ENCODE peak calls at places on chromosome X, in four cellular contexts. One of them, this sample, is unnamed.

GRCh38 chrX:75229774-75230173 is 44.1 kb upstream of the UPRT start:
- DNase-seq in stimulated activated CD4-positive, alpha-beta T cell treated with anti-CD3 and anti-CD28 coated beads, TNF-alpha, amount 100 ng/mL, for 4 hours: no peak
- DNase-seq in ureter: no peak
- DNase-seq in H7: no peak
- DNase-seq in this sample: no peak

GRCh38 chrX:95764972-95765451 is 919.6 kb upstream of the DIAPH2 start:
- DNase-seq in stimulated activated CD4-positive, alpha-beta T cell treated with anti-CD3 and anti-CD28 coated beads, TNF-alpha, amount 100 ng/mL, for 4 hours: no peak
- DNase-seq in ureter: no peak
- DNase-seq in H7: peak
- DNase-seq in this sample: peak

GRCh38 chrX:151873096-151873495 is 39.6 kb upstream of the MAGEA4 start:
- DNase-seq in stimulated activated CD4-positive, alpha-beta T cell treated with anti-CD3 and anti-CD28 coated beads, TNF-alpha, amount 100 ng/mL, for 4 hours: no peak
- DNase-seq in ureter: no peak
- DNase-seq in H7: no peak
- DNase-seq in this sample: no peak

GRCh38 chrX:154348646-154349358 is 25.6 kb downstream of the FLNA start:
- DNase-seq in stimulated activated CD4-positive, alpha-beta T cell treated with anti-CD3 and anti-CD28 coated beads, TNF-alpha, amount 100 ng/mL, for 4 hours: no peak
- DNase-seq in ureter: no peak
- DNase-seq in H7: no peak
- DNase-seq in this sample: no peak

GRCh38 chrX:74931214-74931613 is 6.0 kb upstream of the NEXMIF start:
- DNase-seq in stimulated activated CD4-positive, alpha-beta T cell treated with anti-CD3 and anti-CD28 coated beads, TNF-alpha, amount 100 ng/mL, for 4 hours: no peak
- DNase-seq in ureter: no peak
- DNase-seq in H7: no peak
- DNase-seq in this sample: no peak

GRCh38 chrX:51837926-51838325 is 55.5 kb upstream of the MAGED1 start:
- DNase-seq in stimulated activated CD4-positive, alpha-beta T cell treated with anti-CD3 and anti-CD28 coated beads, TNF-alpha, amount 100 ng/mL, for 4 hours: no peak
- DNase-seq in ureter: no peak
- DNase-seq in H7: no peak
- DNase-seq in this sample: peak

GRCh38 chrX:42934020-42934701 is 156.2 kb upstream of the PPP1R2C start:
- DNase-seq in stimulated activated CD4-positive, alpha-beta T cell treated with anti-CD3 and anti-CD28 coated beads, TNF-alpha, amount 100 ng/mL, for 4 hours: no peak
- DNase-seq in ureter: no peak
- DNase-seq in H7: no peak
- DNase-seq in this sample: peak

GRCh38 chrX:140764401-140764919 is 54.9 kb downstream of the LINC00632 start:
- DNase-seq in stimulated activated CD4-positive, alpha-beta T cell treated with anti-CD3 and anti-CD28 coated beads, TNF-alpha, amount 100 ng/mL, for 4 hours: no peak
- DNase-seq in ureter: no peak
- DNase-seq in H7: peak
- DNase-seq in this sample: peak

GRCh38 chrX:110699109-110699508 is 96.5 kb downstream of the CHRDL1 start:
- DNase-seq in stimulated activated CD4-positive, alpha-beta T cell treated with anti-CD3 and anti-CD28 coated beads, TNF-alpha, amount 100 ng/mL, for 4 hours: no peak
- DNase-seq in ureter: no peak
- DNase-seq in H7: no peak
- DNase-seq in this sample: no peak

GRCh38 chrX:131918839-131919238 is 104.3 kb upstream of the STK26 start:
- DNase-seq in stimulated activated CD4-positive, alpha-beta T cell treated with anti-CD3 and anti-CD28 coated beads, TNF-alpha, amount 100 ng/mL, for 4 hours: no peak
- DNase-seq in ureter: no peak
- DNase-seq in H7: no peak
- DNase-seq in this sample: no peak

GRCh38 chrX:13401724-13402123 is 81.9 kb upstream of the ATXN3L start:
- DNase-seq in stimulated activated CD4-positive, alpha-beta T cell treated with anti-CD3 and anti-CD28 coated beads, TNF-alpha, amount 100 ng/mL, for 4 hours: no peak
- DNase-seq in ureter: no peak
- DNase-seq in H7: no peak
- DNase-seq in this sample: no peak

GRCh38 chrX:20680998-20681397 is 414.3 kb upstream of the RPS6KA3 start:
- DNase-seq in stimulated activated CD4-positive, alpha-beta T cell treated with anti-CD3 and anti-CD28 coated beads, TNF-alpha, amount 100 ng/mL, for 4 hours: no peak
- DNase-seq in ureter: no peak
- DNase-seq in H7: peak
- DNase-seq in this sample: no peak

GRCh38 chrX:72269671-72270251 is 7.3 kb downstream of the RPS4X start:
- DNase-seq in stimulated activated CD4-positive, alpha-beta T cell treated with anti-CD3 and anti-CD28 coated beads, TNF-alpha, amount 100 ng/mL, for 4 hours: no peak
- DNase-seq in ureter: no peak
- DNase-seq in H7: no peak
- DNase-seq in this sample: no peak

GRCh38 chrX:132216806-132217202 is 2.4 kb downstream of the RAP2C start:
- DNase-seq in stimulated activated CD4-positive, alpha-beta T cell treated with anti-CD3 and anti-CD28 coated beads, TNF-alpha, amount 100 ng/mL, for 4 hours: peak
- DNase-seq in ureter: no peak
- DNase-seq in H7: no peak
- DNase-seq in this sample: no peak

GRCh38 chrX:138775501-138775900 is 64.0 kb upstream of the FGF13 start:
- DNase-seq in stimulated activated CD4-positive, alpha-beta T cell treated with anti-CD3 and anti-CD28 coated beads, TNF-alpha, amount 100 ng/mL, for 4 hours: no peak
- DNase-seq in ureter: no peak
- DNase-seq in H7: peak
- DNase-seq in this sample: peak

GRCh38 chrX:30570505-30570904 is 7.1 kb downstream of the TASL start:
- DNase-seq in stimulated activated CD4-positive, alpha-beta T cell treated with anti-CD3 and anti-CD28 coated beads, TNF-alpha, amount 100 ng/mL, for 4 hours: no peak
- DNase-seq in ureter: no peak
- DNase-seq in H7: no peak
- DNase-seq in this sample: no peak

GRCh38 chrX:2967998-2968909 is 38.1 kb upstream of the ARSH start:
- DNase-seq in stimulated activated CD4-positive, alpha-beta T cell treated with anti-CD3 and anti-CD28 coated beads, TNF-alpha, amount 100 ng/mL, for 4 hours: no peak
- DNase-seq in ureter: peak
- DNase-seq in H7: no peak
- DNase-seq in this sample: peak

GRCh38 chrX:44303119-44303518 is 40.4 kb downstream of the EFHC2 start:
- DNase-seq in stimulated activated CD4-positive, alpha-beta T cell treated with anti-CD3 and anti-CD28 coated beads, TNF-alpha, amount 100 ng/mL, for 4 hours: no peak
- DNase-seq in ureter: no peak
- DNase-seq in H7: no peak
- DNase-seq in this sample: no peak

GRCh38 chrX:137118536-137118935 is 84.7 kb upstream of the GPR101 start:
- DNase-seq in stimulated activated CD4-positive, alpha-beta T cell treated with anti-CD3 and anti-CD28 coated beads, TNF-alpha, amount 100 ng/mL, for 4 hours: no peak
- DNase-seq in ureter: no peak
- DNase-seq in H7: no peak
- DNase-seq in this sample: no peak

GRCh38 chrX:144896323-144896722 is 351.0 kb upstream of the SPANXN1 start:
- DNase-seq in stimulated activated CD4-positive, alpha-beta T cell treated with anti-CD3 and anti-CD28 coated beads, TNF-alpha, amount 100 ng/mL, for 4 hours: no peak
- DNase-seq in ureter: no peak
- DNase-seq in H7: peak
- DNase-seq in this sample: no peak

GRCh38 chrX:13364230-13364629 is 44.4 kb upstream of the ATXN3L start:
- DNase-seq in stimulated activated CD4-positive, alpha-beta T cell treated with anti-CD3 and anti-CD28 coated beads, TNF-alpha, amount 100 ng/mL, for 4 hours: no peak
- DNase-seq in ureter: no peak
- DNase-seq in H7: no peak
- DNase-seq in this sample: no peak

GRCh38 chrX:1658083-1658463 is 43.2 kb downstream of the ASMT start:
- DNase-seq in stimulated activated CD4-positive, alpha-beta T cell treated with anti-CD3 and anti-CD28 coated beads, TNF-alpha, amount 100 ng/mL, for 4 hours: no peak
- DNase-seq in ureter: peak
- DNase-seq in H7: no peak
- DNase-seq in this sample: no peak

GRCh38 chrX:108199691-108200090 is 108.1 kb downstream of the ATG4A start:
- DNase-seq in stimulated activated CD4-positive, alpha-beta T cell treated with anti-CD3 and anti-CD28 coated beads, TNF-alpha, amount 100 ng/mL, for 4 hours: no peak
- DNase-seq in ureter: no peak
- DNase-seq in H7: peak
- DNase-seq in this sample: peak

GRCh38 chrX:129823115-129823514 is 20.6 kb downstream of the ZDHHC9 start:
- DNase-seq in stimulated activated CD4-positive, alpha-beta T cell treated with anti-CD3 and anti-CD28 coated beads, TNF-alpha, amount 100 ng/mL, for 4 hours: no peak
- DNase-seq in ureter: no peak
- DNase-seq in H7: peak
- DNase-seq in this sample: peak

GRCh38 chrX:114615765-114616164 is 31.9 kb downstream of the HTR2C start:
- DNase-seq in stimulated activated CD4-positive, alpha-beta T cell treated with anti-CD3 and anti-CD28 coated beads, TNF-alpha, amount 100 ng/mL, for 4 hours: no peak
- DNase-seq in ureter: no peak
- DNase-seq in H7: no peak
- DNase-seq in this sample: no peak

GRCh38 chrX:107537815-107538214 is 88.4 kb downstream of the FRMPD3 start:
- DNase-seq in stimulated activated CD4-positive, alpha-beta T cell treated with anti-CD3 and anti-CD28 coated beads, TNF-alpha, amount 100 ng/mL, for 4 hours: no peak
- DNase-seq in ureter: peak
- DNase-seq in H7: peak
- DNase-seq in this sample: peak

GRCh38 chrX:31608651-31609050 is 536.8 kb upstream of the FTHL17 start:
- DNase-seq in stimulated activated CD4-positive, alpha-beta T cell treated with anti-CD3 and anti-CD28 coated beads, TNF-alpha, amount 100 ng/mL, for 4 hours: no peak
- DNase-seq in ureter: no peak
- DNase-seq in H7: no peak
- DNase-seq in this sample: no peak

GRCh38 chrX:41276661-41277506 is 57.1 kb upstream of the DDX3X start:
- DNase-seq in stimulated activated CD4-positive, alpha-beta T cell treated with anti-CD3 and anti-CD28 coated beads, TNF-alpha, amount 100 ng/mL, for 4 hours: no peak
- DNase-seq in ureter: no peak
- DNase-seq in H7: peak
- DNase-seq in this sample: no peak

GRCh38 chrX:39396358-39396995 is 595.2 kb downstream of the MID1IP1 start:
- DNase-seq in stimulated activated CD4-positive, alpha-beta T cell treated with anti-CD3 and anti-CD28 coated beads, TNF-alpha, amount 100 ng/mL, for 4 hours: no peak
- DNase-seq in ureter: no peak
- DNase-seq in H7: peak
- DNase-seq in this sample: no peak

GRCh38 chrX:139724626-139725025 is 16.7 kb upstream of the MCF2 start:
- DNase-seq in stimulated activated CD4-positive, alpha-beta T cell treated with anti-CD3 and anti-CD28 coated beads, TNF-alpha, amount 100 ng/mL, for 4 hours: no peak
- DNase-seq in ureter: no peak
- DNase-seq in H7: no peak
- DNase-seq in this sample: no peak

GRCh38 chrX:151384807-151385206 is 12.2 kb upstream of the VMA21 start:
- DNase-seq in stimulated activated CD4-positive, alpha-beta T cell treated with anti-CD3 and anti-CD28 coated beads, TNF-alpha, amount 100 ng/mL, for 4 hours: no peak
- DNase-seq in ureter: no peak
- DNase-seq in H7: no peak
- DNase-seq in this sample: peak

GRCh38 chrX:1440506-1440905 is 12.2 kb downstream of the ASMTL start:
- DNase-seq in stimulated activated CD4-positive, alpha-beta T cell treated with anti-CD3 and anti-CD28 coated beads, TNF-alpha, amount 100 ng/mL, for 4 hours: no peak
- DNase-seq in ureter: peak
- DNase-seq in H7: no peak
- DNase-seq in this sample: no peak

GRCh38 chrX:51182545-51182944 is 150.1 kb upstream of the NUDT10 start:
- DNase-seq in stimulated activated CD4-positive, alpha-beta T cell treated with anti-CD3 and anti-CD28 coated beads, TNF-alpha, amount 100 ng/mL, for 4 hours: no peak
- DNase-seq in ureter: no peak
- DNase-seq in H7: peak
- DNase-seq in this sample: no peak

GRCh38 chrX:102808336-102808735 is 87.8 kb downstream of the GPRASP3 start:
- DNase-seq in stimulated activated CD4-positive, alpha-beta T cell treated with anti-CD3 and anti-CD28 coated beads, TNF-alpha, amount 100 ng/mL, for 4 hours: no peak
- DNase-seq in ureter: no peak
- DNase-seq in H7: no peak
- DNase-seq in this sample: no peak

GRCh38 chrX:7586126-7586525 is 256.8 kb upstream of the VCX start:
- DNase-seq in stimulated activated CD4-positive, alpha-beta T cell treated with anti-CD3 and anti-CD28 coated beads, TNF-alpha, amount 100 ng/mL, for 4 hours: no peak
- DNase-seq in ureter: no peak
- DNase-seq in H7: peak
- DNase-seq in this sample: peak

GRCh38 chrX:116318672-116319071 is 117.7 kb upstream of the SLC6A14 start:
- DNase-seq in stimulated activated CD4-positive, alpha-beta T cell treated with anti-CD3 and anti-CD28 coated beads, TNF-alpha, amount 100 ng/mL, for 4 hours: no peak
- DNase-seq in ureter: no peak
- DNase-seq in H7: no peak
- DNase-seq in this sample: no peak

GRCh38 chrX:68498508-68499379 is at the start of gene YIPF6:
- DNase-seq in stimulated activated CD4-positive, alpha-beta T cell treated with anti-CD3 and anti-CD28 coated beads, TNF-alpha, amount 100 ng/mL, for 4 hours: peak
- DNase-seq in ureter: peak
- DNase-seq in H7: peak
- DNase-seq in this sample: peak

GRCh38 chrX:154082396-154083133 is 15.0 kb downstream of the MECP2 start:
- DNase-seq in stimulated activated CD4-positive, alpha-beta T cell treated with anti-CD3 and anti-CD28 coated beads, TNF-alpha, amount 100 ng/mL, for 4 hours: no peak
- DNase-seq in ureter: no peak
- DNase-seq in H7: no peak
- DNase-seq in this sample: no peak

GRCh38 chrX:114717921-114718320 is 134.0 kb downstream of the HTR2C start:
- DNase-seq in stimulated activated CD4-positive, alpha-beta T cell treated with anti-CD3 and anti-CD28 coated beads, TNF-alpha, amount 100 ng/mL, for 4 hours: no peak
- DNase-seq in ureter: no peak
- DNase-seq in H7: peak
- DNase-seq in this sample: no peak